ENCODE peak calls at places on chromosomes 16 and 17, in seven cellular contexts. P, O, D, T, I, G and R are unnamed samples. For H3K36me3, the result is how much of the 10 kb centered on the place peaks cover.

GRCh38 chr17:57810740-57811632 is 38.9 kb downstream of the MRPS23 start:
- DNase-seq in T (peak), I (no peak), D (peak), G (peak), P (peak), O (no peak), R (peak)

GRCh38 chr17:66507103-66507923 is 204.9 kb downstream of the PRKCA start:
- DNase-seq in I (no peak), O (peak), D (peak), T (peak), P (no peak), G (no peak), R (peak)

GRCh38 chr16:68778551-68779231 is 41.6 kb downstream of the CDH1 start:
- DNase-seq in G (no peak), O (no peak), P (no peak), T (peak), I (no peak), D (no peak), R (peak)

GRCh38 chr17:27241346-27241946 is 52.5 kb upstream of the WSB1 start:
- DNase-seq in D (no peak), G (no peak), T (no peak), P (no peak), I (no peak), O (no peak), R (peak)

GRCh38 chr16:31168848-31169247 is 11.1 kb upstream of the FUS start:
- DNase-seq in T (no peak), P (no peak), G (no peak), D (no peak), O (no peak), I (no peak), R (no peak)

GRCh38 chr16:75385507-75386152 is 47.7 kb downstream of the CFDP1 start:
- DNase-seq in T (no peak), D (no peak), G (no peak), O (peak), P (no peak), I (no peak), R (peak)

GRCh38 chr17:56700919-56701420 is 107.5 kb downstream of the NOG start:
- DNase-seq in T (no peak), D (no peak), P (no peak), G (no peak), I (no peak), O (no peak), R (no peak)

GRCh38 chr17:3961564-3962047 is 2.6 kb downstream of the ATP2A3 start:
- DNase-seq in P (no peak), G (no peak), I (no peak), T (no peak), O (no peak), D (no peak), R (no peak)

GRCh38 chr17:7929158-7930029 is at the start of gene KCNAB3:
- DNase-seq in O (no peak), G (peak), T (no peak), D (peak), I (no peak), P (peak), R (peak)

DNA sequence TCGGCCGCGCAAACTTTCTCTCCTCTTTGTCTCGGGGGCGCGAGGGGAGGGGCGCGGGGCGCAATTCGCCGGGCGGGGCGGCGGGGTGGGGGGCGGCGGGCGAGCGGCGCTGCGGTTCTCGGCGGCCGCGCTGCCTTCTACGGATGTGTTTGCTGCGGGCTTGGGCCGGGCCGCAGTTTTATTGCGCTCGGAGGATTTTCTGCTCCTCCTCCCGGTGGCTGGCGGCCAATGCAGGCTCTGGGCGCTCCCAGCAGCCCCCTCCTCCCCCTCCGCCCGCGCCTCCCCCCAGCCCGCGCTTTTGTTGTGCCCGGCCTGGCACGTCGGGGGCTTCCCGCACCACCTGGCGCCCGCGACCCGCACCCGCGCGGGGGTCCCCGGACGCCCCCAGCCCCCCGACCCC is at the start of gene TIMP2:
- DNase-seq in O (peak), I (peak), T (peak), G (peak), P (peak), D (peak), R (no peak)
- H3K4me3 ChIP-seq in O (no peak), I (peak), T (peak), G (peak), P (peak), D (peak), R (no peak)

DNA sequence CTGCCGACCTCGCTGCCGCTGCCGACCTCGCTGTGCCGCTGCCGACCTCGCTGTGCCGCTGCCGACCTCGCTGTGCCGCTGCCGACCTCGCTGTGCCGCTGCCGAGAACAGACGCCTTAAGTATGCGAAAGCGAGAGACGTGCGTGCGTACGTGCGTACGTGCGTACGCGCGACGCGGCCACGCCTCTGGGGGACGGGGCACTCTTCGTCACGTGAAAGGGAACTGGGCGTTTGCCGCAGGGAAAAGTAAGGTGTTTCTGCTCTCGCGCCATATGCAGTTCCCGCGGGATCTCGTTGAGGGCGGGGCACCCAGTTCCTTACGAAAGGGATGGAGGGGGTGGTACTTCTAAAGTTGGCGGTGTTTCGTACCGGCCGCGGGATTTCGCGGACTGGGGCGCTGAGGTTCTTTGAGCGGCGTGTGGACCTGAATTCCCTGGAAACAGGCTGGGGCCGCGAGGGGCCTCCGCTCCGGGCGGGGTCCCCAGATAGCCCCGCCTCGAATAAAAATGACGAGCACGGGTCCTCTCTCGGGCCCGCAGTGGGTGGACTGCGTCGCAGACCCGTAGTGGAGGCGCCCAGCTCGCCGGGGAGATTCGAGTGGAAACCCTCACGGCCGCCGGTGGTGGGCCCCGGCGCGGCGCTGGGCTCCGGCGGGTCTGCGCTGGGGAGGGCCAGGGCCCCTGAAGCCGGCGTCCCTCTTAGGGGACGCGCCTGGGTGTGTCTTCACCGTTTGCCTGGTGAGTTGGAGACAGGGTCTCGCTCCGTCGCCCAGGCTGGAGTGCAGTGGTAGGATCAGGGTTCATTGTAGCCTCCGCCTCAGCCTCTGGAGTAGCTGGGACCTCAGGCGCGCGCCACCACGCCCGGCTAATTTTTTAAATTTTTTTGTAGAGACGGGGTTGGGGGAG is at the start of gene EIF4A3:
- DNase-seq in G (peak), I (peak), D (peak), O (peak), T (peak), P (peak), R (peak)
- TF ChIP-seq CTCF in G (no peak), I (no peak), D (peak), O (no peak), T (no peak), P (no peak), R (no peak)

GRCh38 chr17:50689956-50690886 is 17.5 kb downstream of the ANKRD40 start:
- DNase-seq in G (no peak), O (no peak), I (no peak), P (peak), T (no peak), D (no peak), R (peak)

GRCh38 chr17:50690887-50691549 is 16.7 kb downstream of the ANKRD40 start:
- DNase-seq in P (no peak), O (no peak), D (no peak), T (no peak), G (no peak), I (no peak), R (no peak)

GRCh38 chr17:50691550-50692447 is 15.9 kb downstream of the ANKRD40 start:
- DNase-seq in P (no peak), T (peak), D (no peak), I (no peak), O (no peak), G (no peak), R (no peak)

GRCh38 chr17:50692448-50693040 is 15.2 kb downstream of the ANKRD40 start:
- DNase-seq in G (no peak), T (no peak), O (no peak), D (no peak), P (no peak), I (no peak), R (no peak)

DNA sequence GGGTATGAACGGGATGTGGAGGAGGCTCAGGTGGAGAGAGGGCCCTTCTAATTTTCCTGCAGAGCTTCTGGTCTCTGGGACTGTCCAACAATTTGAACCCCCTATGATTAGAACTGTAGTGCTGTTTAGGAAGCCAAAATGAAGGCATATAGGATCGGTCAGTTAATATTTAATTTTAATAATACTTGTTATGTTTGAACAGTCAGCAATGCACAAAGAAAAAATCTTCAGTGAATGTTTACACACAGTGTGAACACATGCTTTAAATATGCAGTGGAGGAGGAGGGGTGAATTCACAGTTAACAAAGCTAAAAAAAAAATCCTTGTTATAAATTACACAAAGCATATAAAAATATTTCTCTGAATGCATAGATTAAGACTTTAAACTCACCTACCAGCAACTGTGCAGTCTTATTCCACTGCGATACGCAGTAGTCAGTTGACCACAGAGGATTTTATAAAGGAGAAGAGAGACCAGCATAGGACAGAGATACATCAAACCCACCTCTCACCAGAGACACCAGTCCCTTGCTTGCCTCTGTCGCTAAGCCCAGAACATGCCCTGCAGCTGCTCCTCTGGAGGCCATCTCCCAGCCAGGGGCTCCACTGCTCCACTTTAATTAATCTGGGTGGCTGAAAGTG is 14.6 kb downstream of the ANKRD40 start:
- DNase-seq in I (no peak), T (no peak), G (no peak), D (no peak), P (no peak), O (no peak), R (peak)
- H3K36me3 ChIP-seq in I (under half), T (under half), G (under half), D (under half), P (half or more), O (half or more), R (under half)

GRCh38 chr16:85378145-85379040 is 234.7 kb upstream of the GSE1 start:
- DNase-seq in I (no peak), D (no peak), G (no peak), O (no peak), P (peak), T (no peak), R (no peak)

GRCh38 chr16:85374571-85374872 is 238.6 kb upstream of the GSE1 start:
- DNase-seq in D (no peak), P (peak), O (no peak), I (no peak), T (no peak), G (no peak), R (no peak)

GRCh38 chr16:85377388-85378144 is 235.6 kb upstream of the GSE1 start:
- DNase-seq in P (peak), D (no peak), I (no peak), G (no peak), T (no peak), O (peak), R (no peak)

GRCh38 chr16:85375282-85375681 is 237.8 kb upstream of the GSE1 start:
- DNase-seq in T (no peak), P (no peak), G (no peak), I (no peak), O (no peak), D (no peak), R (no peak)

DNA sequence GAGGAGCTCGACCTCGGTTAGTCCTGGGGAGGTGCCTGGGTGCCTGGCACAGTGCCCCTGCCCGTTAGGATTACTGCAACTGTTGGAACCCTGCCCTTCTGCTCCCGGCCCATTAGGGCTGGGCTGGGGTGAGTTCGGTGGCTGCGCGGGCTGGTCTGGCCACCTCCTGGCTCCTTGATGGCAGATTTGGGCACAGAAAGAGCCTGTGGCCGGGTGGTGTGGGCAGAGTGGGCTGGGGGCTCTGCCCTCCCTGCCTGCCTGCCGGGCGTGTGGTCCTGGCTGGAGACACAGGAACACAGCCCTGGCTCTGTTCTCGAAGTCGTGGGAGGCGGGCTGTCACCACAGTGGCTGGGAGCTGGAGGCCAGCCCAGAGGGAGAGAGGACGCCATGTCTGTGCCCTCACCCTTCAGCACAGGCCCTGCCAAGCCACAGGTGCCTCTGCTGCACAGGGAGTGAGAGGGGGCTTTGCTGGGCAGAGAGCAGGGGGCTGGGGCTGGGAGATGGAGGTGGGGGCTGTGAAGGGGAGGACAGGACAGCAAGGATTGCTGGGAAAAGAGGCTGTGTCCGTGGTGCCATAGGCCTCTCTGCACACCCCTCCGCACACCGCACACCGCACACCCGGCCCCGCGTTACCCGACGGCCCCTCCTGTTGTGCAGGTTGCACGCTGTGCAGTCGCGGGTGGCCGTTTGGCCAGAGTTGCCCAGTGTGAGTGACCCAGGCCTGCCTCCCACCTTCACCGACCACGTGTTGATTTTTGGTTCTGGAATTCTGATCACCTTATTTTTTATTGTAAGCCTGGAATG is 236.6 kb upstream of the GSE1 start:
- DNase-seq in D (peak), O (no peak), T (peak), G (peak), I (peak), P (peak), R (no peak)
- H3K4me3 ChIP-seq in D (no peak), O (no peak), T (no peak), G (no peak), I (no peak), P (no peak), R (no peak)

DNA sequence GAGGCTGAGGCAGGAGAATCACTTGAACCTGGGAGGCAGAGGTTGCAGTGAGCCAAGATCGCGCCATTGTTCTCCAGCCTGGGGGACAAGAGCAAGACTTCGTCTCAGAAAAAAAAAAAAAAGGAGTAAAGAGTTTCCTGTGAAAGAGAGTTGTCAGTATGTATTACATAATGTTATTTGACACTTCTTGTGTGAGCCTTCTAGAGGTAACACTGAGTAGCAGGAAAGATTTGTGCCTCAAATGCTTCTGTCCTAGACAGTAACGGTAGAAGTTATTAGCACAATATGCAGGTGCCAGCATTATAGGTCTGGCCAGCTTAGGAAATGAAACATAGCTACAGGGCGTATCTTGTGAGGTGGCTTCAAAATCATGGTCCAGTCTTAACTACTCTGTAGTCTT is 6.2 kb downstream of the RPS6KB1 start:
- DNase-seq in I (no peak), T (no peak), P (no peak), D (no peak), O (no peak), G (no peak), R (peak)
- TF ChIP-seq CTCF in I (no peak), T (no peak), P (no peak), D (no peak), O (peak), G (peak), R (peak)